ENCODE peak calls at places on chromosomes 2 and 18, in nine cellular contexts. One of them, this sample, is unnamed.

GRCh38 chr2:210049831-210050230 is 47.4 kb downstream of the RPE start:
- DNase-seq in A549: no peak
- DNase-seq in heart right ventricle: no peak
- DNase-seq in dorsolateral prefrontal cortex: no peak
- DNase-seq in uterus: no peak
- DNase-seq in spleen: no peak
- DNase-seq in fibroblast of the aortic adventitia: no peak
- DNase-seq in fibroblast of mammary gland: no peak
- DNase-seq in foreskin fibroblast: no peak
- DNase-seq in this sample: no peak

GRCh38 chr2:47293967-47294366 is 109.0 kb upstream of the MSH2 start:
- DNase-seq in A549: no peak
- DNase-seq in heart right ventricle: no peak
- DNase-seq in dorsolateral prefrontal cortex: no peak
- DNase-seq in uterus: no peak
- DNase-seq in spleen: no peak
- DNase-seq in fibroblast of the aortic adventitia: no peak
- DNase-seq in fibroblast of mammary gland: no peak
- DNase-seq in foreskin fibroblast: no peak
- DNase-seq in this sample: no peak

GRCh38 chr2:237097911-237098702 is 12.4 kb downstream of the COPS8 start:
- DNase-seq in A549: peak; percentile 42
- DNase-seq in heart right ventricle: no peak
- DNase-seq in dorsolateral prefrontal cortex: no peak
- DNase-seq in uterus: no peak
- DNase-seq in spleen: no peak
- DNase-seq in fibroblast of the aortic adventitia: peak; percentile 88
- DNase-seq in fibroblast of mammary gland: peak; percentile 99
- DNase-seq in foreskin fibroblast: peak; percentile 96
- DNase-seq in this sample: peak; percentile 94

GRCh38 chr2:1564506-1564905 is 151.2 kb downstream of the TPO start:
- DNase-seq in A549: no peak
- DNase-seq in heart right ventricle: peak; percentile 63
- DNase-seq in dorsolateral prefrontal cortex: no peak
- DNase-seq in uterus: no peak
- DNase-seq in spleen: peak; percentile 76
- DNase-seq in fibroblast of the aortic adventitia: no peak
- DNase-seq in fibroblast of mammary gland: no peak
- DNase-seq in foreskin fibroblast: no peak
- DNase-seq in this sample: no peak

GRCh38 chr2:237092920-237093781 is 7.5 kb downstream of the COPS8 start:
- DNase-seq in A549: peak; percentile 54
- DNase-seq in heart right ventricle: peak; percentile 48
- DNase-seq in dorsolateral prefrontal cortex: no peak
- DNase-seq in uterus: peak; percentile 82
- DNase-seq in spleen: no peak
- DNase-seq in fibroblast of the aortic adventitia: peak; percentile 89
- DNase-seq in fibroblast of mammary gland: peak; percentile 90
- DNase-seq in foreskin fibroblast: peak; percentile 91
- DNase-seq in this sample: peak; percentile 87

GRCh38 chr2:20414806-20415205 is 32.1 kb upstream of the RHOB start:
- DNase-seq in A549: no peak
- DNase-seq in heart right ventricle: no peak
- DNase-seq in dorsolateral prefrontal cortex: no peak
- DNase-seq in uterus: no peak
- DNase-seq in spleen: no peak
- DNase-seq in fibroblast of the aortic adventitia: no peak
- DNase-seq in fibroblast of mammary gland: no peak
- DNase-seq in foreskin fibroblast: no peak
- DNase-seq in this sample: no peak

GRCh38 chr18:34993289-34993688 is 47.9 kb upstream of the MAPRE2 start:
- DNase-seq in A549: no peak
- DNase-seq in heart right ventricle: no peak
- DNase-seq in dorsolateral prefrontal cortex: no peak
- DNase-seq in uterus: no peak
- DNase-seq in spleen: no peak
- DNase-seq in fibroblast of the aortic adventitia: no peak
- DNase-seq in fibroblast of mammary gland: no peak
- DNase-seq in foreskin fibroblast: no peak
- DNase-seq in this sample: no peak

GRCh38 chr2:169504651-169505050 is 4.9 kb upstream of the KLHL41 start:
- DNase-seq in A549: no peak
- DNase-seq in heart right ventricle: no peak
- DNase-seq in dorsolateral prefrontal cortex: no peak
- DNase-seq in uterus: no peak
- DNase-seq in spleen: no peak
- DNase-seq in fibroblast of the aortic adventitia: no peak
- DNase-seq in fibroblast of mammary gland: no peak
- DNase-seq in foreskin fibroblast: no peak
- DNase-seq in this sample: no peak

GRCh38 chr2:2850891-2851290 is 519.8 kb upstream of the MYT1L start:
- DNase-seq in A549: no peak
- DNase-seq in heart right ventricle: no peak
- DNase-seq in dorsolateral prefrontal cortex: no peak
- DNase-seq in uterus: no peak
- DNase-seq in spleen: peak; percentile 36
- DNase-seq in fibroblast of the aortic adventitia: no peak
- DNase-seq in fibroblast of mammary gland: no peak
- DNase-seq in foreskin fibroblast: no peak
- DNase-seq in this sample: no peak

GRCh38 chr2:38728694-38729093 is 22.5 kb downstream of the SRSF7 start:
- DNase-seq in A549: no peak
- DNase-seq in heart right ventricle: no peak
- DNase-seq in dorsolateral prefrontal cortex: no peak
- DNase-seq in uterus: no peak
- DNase-seq in spleen: no peak
- DNase-seq in fibroblast of the aortic adventitia: no peak
- DNase-seq in fibroblast of mammary gland: no peak
- DNase-seq in foreskin fibroblast: no peak
- DNase-seq in this sample: no peak

GRCh38 chr18:49160075-49160930 is 209.5 kb upstream of the SMAD7 start:
- DNase-seq in A549: no peak
- DNase-seq in heart right ventricle: no peak
- DNase-seq in dorsolateral prefrontal cortex: no peak
- DNase-seq in uterus: no peak
- DNase-seq in spleen: no peak
- DNase-seq in fibroblast of the aortic adventitia: peak; percentile 23
- DNase-seq in fibroblast of mammary gland: no peak
- DNase-seq in foreskin fibroblast: no peak
- DNase-seq in this sample: no peak

GRCh38 chr2:62577994-62578836 is 72.2 kb upstream of the TMEM17 start:
- DNase-seq in A549: peak; percentile 94
- DNase-seq in heart right ventricle: no peak
- DNase-seq in dorsolateral prefrontal cortex: no peak
- DNase-seq in uterus: no peak
- DNase-seq in spleen: no peak
- DNase-seq in fibroblast of the aortic adventitia: peak; percentile 97
- DNase-seq in fibroblast of mammary gland: peak; percentile 96
- DNase-seq in foreskin fibroblast: peak; percentile 95
- DNase-seq in this sample: peak; percentile 77

DNA sequence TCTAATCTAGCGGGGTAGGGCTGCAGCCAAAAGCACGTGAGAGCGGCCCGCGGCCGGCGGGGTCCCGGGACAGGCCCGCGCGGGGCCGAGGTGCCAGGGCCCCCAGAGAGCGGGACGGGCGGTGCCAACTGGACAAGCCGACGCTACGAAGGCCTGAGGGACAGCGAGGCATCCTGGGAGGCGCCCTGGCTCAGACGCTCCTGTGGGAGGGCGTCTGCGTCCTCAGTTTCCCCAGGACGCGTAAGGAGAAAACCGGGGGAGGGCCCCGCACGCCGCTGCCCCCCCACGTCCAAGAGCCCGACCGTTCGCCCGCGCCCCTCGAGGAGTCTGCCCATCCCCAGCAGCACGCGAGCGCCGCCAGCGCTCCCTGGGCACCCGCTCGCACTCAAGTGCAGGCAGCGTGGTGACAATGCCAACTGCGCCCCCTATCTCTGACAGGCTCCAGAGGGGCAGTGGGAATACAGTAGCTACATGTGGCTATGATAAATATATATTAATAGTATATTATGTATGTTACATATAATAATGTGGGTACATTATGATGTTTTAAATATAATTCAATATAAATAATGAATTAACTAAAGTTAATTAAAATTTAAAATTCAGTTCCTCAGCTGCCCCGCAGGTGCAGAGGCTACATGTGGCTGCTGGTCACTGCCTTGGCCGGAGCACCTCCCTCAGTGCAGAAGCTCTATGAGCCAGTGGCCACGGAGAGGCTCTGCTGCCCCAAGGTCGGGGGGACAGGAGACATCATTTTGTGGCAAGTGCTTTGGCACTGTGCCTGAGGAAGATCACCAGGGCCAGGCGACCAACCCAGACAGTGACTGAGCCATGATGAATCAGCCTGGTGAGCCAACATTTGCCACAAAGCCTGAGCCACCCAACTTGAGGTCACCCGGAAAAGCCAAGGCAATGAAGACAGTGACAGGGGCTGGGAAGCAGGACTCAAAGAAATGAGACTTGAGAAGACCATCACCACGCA is 5.5 kb upstream of the SFT2D3 start:
- DNase-seq in A549: peak; percentile 80
- DNase-seq in heart right ventricle: peak; percentile 80
- DNase-seq in dorsolateral prefrontal cortex: peak; percentile 55
- DNase-seq in uterus: peak; percentile 72
- DNase-seq in spleen: peak; percentile 90
- DNase-seq in fibroblast of the aortic adventitia: peak; percentile 16
- DNase-seq in fibroblast of mammary gland: peak; percentile 38
- DNase-seq in foreskin fibroblast: peak; percentile 70
- DNase-seq in this sample: peak; percentile 43
- H3K4me3 ChIP-seq in A549: peak overlapping the region; percentile 39
- H3K4me3 ChIP-seq in heart right ventricle: peak overlapping the region; percentile 23
- H3K4me3 ChIP-seq in dorsolateral prefrontal cortex: peak overlapping the region; percentile 56
- H3K4me3 ChIP-seq in uterus: peak overlapping the region; percentile 28
- H3K4me3 ChIP-seq in spleen: no peak overlapping the region
- H3K4me3 ChIP-seq in fibroblast of the aortic adventitia: peak overlapping the region; percentile 5
- H3K4me3 ChIP-seq in fibroblast of mammary gland: no peak overlapping the region
- H3K4me3 ChIP-seq in foreskin fibroblast: no peak overlapping the region
- H3K4me3 ChIP-seq in this sample: peak overlapping the region; percentile 24

DNA sequence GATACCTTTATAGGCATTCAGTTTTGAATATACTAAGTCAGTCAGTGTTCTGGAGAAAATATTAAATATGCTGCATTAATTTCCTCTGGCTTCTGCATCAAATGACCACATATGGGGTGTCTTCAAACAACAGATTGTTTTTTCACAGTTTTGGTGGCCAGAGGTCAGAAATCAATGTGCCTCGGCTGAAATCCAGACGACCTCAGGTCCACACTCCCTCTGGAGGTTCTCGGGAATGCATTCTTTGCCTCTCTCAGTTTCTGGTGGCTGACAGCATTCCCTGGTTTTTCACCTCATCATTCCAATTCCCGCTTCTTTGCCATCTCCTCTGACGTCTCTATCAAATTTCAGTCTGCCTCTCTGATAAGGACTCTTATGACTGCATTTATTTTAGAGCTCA is 142.3 kb downstream of the ZNF407 start:
- DNase-seq in A549: no peak
- DNase-seq in heart right ventricle: no peak
- DNase-seq in dorsolateral prefrontal cortex: no peak
- DNase-seq in uterus: no peak
- DNase-seq in spleen: no peak
- DNase-seq in fibroblast of the aortic adventitia: peak; percentile 7
- DNase-seq in fibroblast of mammary gland: no peak
- DNase-seq in foreskin fibroblast: no peak
- DNase-seq in this sample: no peak
- TF ChIP-seq CTCF in A549: no peak
- TF ChIP-seq CTCF in heart right ventricle: no peak
- TF ChIP-seq CTCF in dorsolateral prefrontal cortex: no peak
- TF ChIP-seq CTCF in uterus: no peak
- TF ChIP-seq CTCF in spleen: no peak
- TF ChIP-seq CTCF in fibroblast of the aortic adventitia: no peak
- TF ChIP-seq CTCF in fibroblast of mammary gland: no peak
- TF ChIP-seq CTCF in foreskin fibroblast: no peak
- TF ChIP-seq CTCF in this sample: no peak

GRCh38 chr18:54878057-54878661 is 49.9 kb downstream of the RAB27B start:
- DNase-seq in A549: no peak
- DNase-seq in heart right ventricle: no peak
- DNase-seq in dorsolateral prefrontal cortex: no peak
- DNase-seq in uterus: no peak
- DNase-seq in spleen: no peak
- DNase-seq in fibroblast of the aortic adventitia: no peak
- DNase-seq in fibroblast of mammary gland: peak; percentile 39
- DNase-seq in foreskin fibroblast: peak; percentile 19
- DNase-seq in this sample: peak; percentile 11

GRCh38 chr18:54875063-54875462 is 46.8 kb downstream of the RAB27B start:
- DNase-seq in A549: no peak
- DNase-seq in heart right ventricle: no peak
- DNase-seq in dorsolateral prefrontal cortex: no peak
- DNase-seq in uterus: no peak
- DNase-seq in spleen: no peak
- DNase-seq in fibroblast of the aortic adventitia: no peak
- DNase-seq in fibroblast of mammary gland: no peak
- DNase-seq in foreskin fibroblast: no peak
- DNase-seq in this sample: no peak

GRCh38 chr18:54879691-54880090 is 51.4 kb downstream of the RAB27B start:
- DNase-seq in A549: no peak
- DNase-seq in heart right ventricle: no peak
- DNase-seq in dorsolateral prefrontal cortex: no peak
- DNase-seq in uterus: no peak
- DNase-seq in spleen: no peak
- DNase-seq in fibroblast of the aortic adventitia: no peak
- DNase-seq in fibroblast of mammary gland: no peak
- DNase-seq in foreskin fibroblast: no peak
- DNase-seq in this sample: no peak

GRCh38 chr18:54878662-54879058 is 50.4 kb downstream of the RAB27B start:
- DNase-seq in A549: no peak
- DNase-seq in heart right ventricle: no peak
- DNase-seq in dorsolateral prefrontal cortex: no peak
- DNase-seq in uterus: no peak
- DNase-seq in spleen: no peak
- DNase-seq in fibroblast of the aortic adventitia: no peak
- DNase-seq in fibroblast of mammary gland: no peak
- DNase-seq in foreskin fibroblast: peak; percentile 41
- DNase-seq in this sample: peak; percentile 16

DNA sequence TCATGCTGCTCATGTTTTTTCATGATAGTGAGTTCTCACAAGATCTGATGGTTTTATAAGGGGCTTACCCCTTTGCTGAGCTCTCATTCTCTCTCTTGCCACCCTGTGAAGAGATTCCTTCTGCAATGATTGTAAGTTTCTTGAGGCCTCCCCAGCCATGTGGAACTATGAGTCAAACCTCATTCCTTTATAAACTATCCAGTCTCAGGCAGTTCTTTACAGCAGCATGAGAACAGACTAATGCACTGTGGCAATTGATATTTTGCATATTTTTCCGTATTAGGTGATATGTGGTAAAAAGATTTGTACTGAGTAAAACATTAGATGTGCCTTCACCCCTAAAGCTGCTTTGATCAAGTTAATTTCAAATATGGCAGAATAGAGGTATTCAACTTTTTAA is 48.8 kb downstream of the RAB27B start:
- DNase-seq in A549: no peak
- DNase-seq in heart right ventricle: no peak
- DNase-seq in dorsolateral prefrontal cortex: no peak
- DNase-seq in uterus: no peak
- DNase-seq in spleen: no peak
- DNase-seq in fibroblast of the aortic adventitia: no peak
- DNase-seq in fibroblast of mammary gland: no peak
- DNase-seq in foreskin fibroblast: no peak
- DNase-seq in this sample: no peak
- H3K4me3 ChIP-seq in A549: no peak overlapping the region
- H3K4me3 ChIP-seq in heart right ventricle: no peak overlapping the region
- H3K4me3 ChIP-seq in dorsolateral prefrontal cortex: no peak overlapping the region
- H3K4me3 ChIP-seq in uterus: no peak overlapping the region
- H3K4me3 ChIP-seq in spleen: no peak overlapping the region
- H3K4me3 ChIP-seq in fibroblast of the aortic adventitia: no peak overlapping the region
- H3K4me3 ChIP-seq in fibroblast of mammary gland: no peak overlapping the region
- H3K4me3 ChIP-seq in foreskin fibroblast: no peak overlapping the region
- H3K4me3 ChIP-seq in this sample: no peak overlapping the region

GRCh38 chr2:23545391-23545790 is 160.4 kb downstream of the KLHL29 start:
- DNase-seq in A549: no peak
- DNase-seq in heart right ventricle: no peak
- DNase-seq in dorsolateral prefrontal cortex: no peak
- DNase-seq in uterus: no peak
- DNase-seq in spleen: no peak
- DNase-seq in fibroblast of the aortic adventitia: peak; percentile 59
- DNase-seq in fibroblast of mammary gland: peak; percentile 53
- DNase-seq in foreskin fibroblast: peak; percentile 63
- DNase-seq in this sample: peak; percentile 60
- TF ChIP-seq CTCF in A549: no peak
- TF ChIP-seq CTCF in heart right ventricle: no peak
- TF ChIP-seq CTCF in dorsolateral prefrontal cortex: no peak
- TF ChIP-seq CTCF in uterus: no peak
- TF ChIP-seq CTCF in spleen: no peak
- TF ChIP-seq CTCF in fibroblast of the aortic adventitia: peak; percentile 18
- TF ChIP-seq CTCF in fibroblast of mammary gland: no peak
- TF ChIP-seq CTCF in foreskin fibroblast: no peak
- TF ChIP-seq CTCF in this sample: peak; percentile 6